ENCODE peak calls at places on chromosome 21, in ten cellular contexts. A is fibroblast of the aortic adventitia; T is AG09319; M is MCF 10A; F is Right ventricle myocardium superior; X is ELR; E is activated effector memory CD4-positive, alpha-beta T cell treated with Interleukin-2 at 50 U/mL for 16 hours; C is mesendoderm; V is AG04450; R is T-helper 1 cell. Q is an unnamed sample.

GRCh38 chr21:46284077-46284644 is 1.2 kb downstream of the MCM3AP start:
- DNase-seq in M (no peak), R (no peak), X (no peak), F (no peak), A (no peak), C (no peak), T (no peak), V (no peak), E (no peak), Q (no peak)

GRCh38 chr21:38277501-38278111 is 20.8 kb downstream of the KCNJ15 start:
- DNase-seq in M (peak), A (peak), V (peak), F (no peak), C (no peak), T (peak), E (no peak), X (peak), R (no peak), Q (peak)

GRCh38 chr21:45965084-45965826 is 16.3 kb upstream of the COL6A1 start:
- DNase-seq in V (no peak), F (no peak), X (no peak), C (no peak), A (no peak), M (no peak), R (no peak), T (no peak), E (no peak), Q (no peak)

GRCh38 chr21:45551316-45551715 is 9.1 kb upstream of the SLC19A1 start:
- DNase-seq in X (peak), C (no peak), R (peak), F (no peak), A (peak), E (no peak), V (no peak), T (no peak), M (peak), Q (peak)

GRCh38 chr21:40339050-40339449 is 471.8 kb downstream of the PCP4 start:
- DNase-seq in E (no peak), R (no peak), C (no peak), V (no peak), X (no peak), A (no peak), F (no peak), T (no peak), M (no peak), Q (no peak)

GRCh38 chr21:39854572-39854971 is 12.7 kb upstream of the PCP4 start:
- DNase-seq in M (no peak), E (no peak), A (no peak), X (no peak), C (no peak), V (no peak), F (no peak), R (no peak), T (no peak), Q (no peak)

GRCh38 chr21:27771938-27772505 is 805.1 kb upstream of the ADAMTS5 start:
- DNase-seq in T (no peak), C (no peak), R (no peak), A (no peak), X (no peak), V (no peak), F (no peak), M (no peak), E (no peak), Q (no peak)

GRCh38 chr21:45029298-45029967 is 44.9 kb upstream of the ADARB1 start:
- DNase-seq in X (no peak), M (no peak), F (peak), C (peak), R (no peak), T (no peak), V (no peak), A (peak), E (no peak), Q (no peak)

GRCh38 chr21:44265734-44266270 is 4.1 kb upstream of the DNMT3L start:
- DNase-seq in X (no peak), A (no peak), T (no peak), F (no peak), V (no peak), M (no peak), C (no peak), R (no peak), E (no peak), Q (no peak)

Q was measured in AG04449.